ENCODE peak calls at places on chromosomes 7 and 10, in four cellular contexts. I is hypothalamus, R is HT1080, A is transverse colon. J is an unnamed sample.

GRCh38 chr7:27532256-27532783 is 130.4 kb downstream of the HIBADH start:
- DNase-seq in I (no peak), R (no peak), A (no peak), J (no peak)

GRCh38 chr7:157483515-157483914 is 146.7 kb downstream of the DNAJB6 start:
- DNase-seq in I (no peak), R (no peak), A (no peak), J (no peak)

GRCh38 chr7:124723012-124723411 is 42.6 kb downstream of the GPR37 start:
- DNase-seq in I (no peak), R (peak; percentile 81), A (no peak), J (peak; percentile 16)

GRCh38 chr7:66204822-66205735 is at the start of gene TPST1:
- DNase-seq in I (peak; percentile 86), R (peak; percentile 93), A (peak; percentile 85), J (peak; percentile 89)

GRCh38 chr7:4683043-4683883 is 1.2 kb downstream of the FOXK1 start:
- DNase-seq in I (no peak), R (no peak), A (peak; percentile 47), J (no peak)

GRCh38 chr7:36887235-36887634 is 162.9 kb upstream of the AOAH start:
- DNase-seq in I (no peak), R (no peak), A (no peak), J (no peak)

GRCh38 chr10:71391701-71392100 is 5.0 kb upstream of the CDH23 start:
- DNase-seq in I (no peak), R (no peak), A (no peak), J (no peak)

GRCh38 chr7:70736715-70737460 is 395.1 kb upstream of the GALNT17 start:
- DNase-seq in I (no peak), R (peak; percentile 77), A (no peak), J (no peak)

GRCh38 chr10:50993817-50994251 is 80.5 kb upstream of the PRKG1 start:
- DNase-seq in I (no peak), R (no peak), A (no peak), J (no peak)

GRCh38 chr7:46811529-46811928 is 770.4 kb downstream of the TNS3 start:
- DNase-seq in I (no peak), R (peak; percentile 90), A (no peak), J (no peak)

GRCh38 chr10:110414563-110415309 is 83.0 kb upstream of the DUSP5 start:
- DNase-seq in I (no peak), R (peak; percentile 99), A (peak; percentile 80), J (peak; percentile 35)

GRCh38 chr7:30594055-30594539 is 581 bp upstream of the GARS1 start:
- DNase-seq in I (peak; percentile 32), R (no peak), A (peak; percentile 49), J (peak; percentile 60)

GRCh38 chr7:133053321-133053891 is 28.5 kb downstream of the CHCHD3 start:
- DNase-seq in I (no peak), R (peak; percentile 94), A (no peak), J (no peak)

GRCh38 chr10:71743866-71744265 is 24.3 kb upstream of the C10orf105 start:
- DNase-seq in I (no peak), R (no peak), A (no peak), J (no peak)

GRCh38 chr10:109866168-109866994 is 56.9 kb downstream of the XPNPEP1 start:
- DNase-seq in I (no peak), R (peak; percentile 29), A (no peak), J (no peak)

GRCh38 chr7:88104732-88105131 is 115.1 kb downstream of the SRI start:
- DNase-seq in I (no peak), R (no peak), A (no peak), J (no peak)

GRCh38 chr7:139620676-139621344 is 97.3 kb downstream of the CLEC2L start:
- DNase-seq in I (no peak), R (peak; percentile 19), A (peak; percentile 49), J (peak; percentile 28)

GRCh38 chr7:39621784-39622411 is 1.5 kb upstream of the RALA start:
- DNase-seq in I (no peak), R (peak; percentile 63), A (no peak), J (no peak)

J was measured in HepG2.